ENCODE peak calls at places on chromosomes 11 and 22, in nine cellular contexts. One of them, this sample, is unnamed.

GRCh38 chr11:77003954-77004353 is 30.2 kb upstream of the B3GNT6 start:
- DNase-seq in cardiac muscle cell: no peak
- DNase-seq in GM06990: no peak
- DNase-seq in upper lobe of right lung: no peak
- DNase-seq in lower lobe of right lung: no peak
- DNase-seq in CD8-positive, alpha-beta T cell: no peak
- DNase-seq in epithelial cell of esophagus: peak; percentile 68
- DNase-seq in IMR-90: peak; percentile 5
- DNase-seq in heart right ventricle: no peak
- DNase-seq in this sample: no peak

GRCh38 chr11:107750313-107750712 is 38.5 kb upstream of the SLN start:
- DNase-seq in cardiac muscle cell: no peak
- DNase-seq in GM06990: no peak
- DNase-seq in upper lobe of right lung: no peak
- DNase-seq in lower lobe of right lung: no peak
- DNase-seq in CD8-positive, alpha-beta T cell: no peak
- DNase-seq in epithelial cell of esophagus: no peak
- DNase-seq in IMR-90: no peak
- DNase-seq in heart right ventricle: no peak
- DNase-seq in this sample: no peak

GRCh38 chr11:119029340-119030028 is 1.2 kb downstream of the SLC37A4 start:
- DNase-seq in cardiac muscle cell: no peak
- DNase-seq in GM06990: no peak
- DNase-seq in upper lobe of right lung: no peak
- DNase-seq in lower lobe of right lung: no peak
- DNase-seq in CD8-positive, alpha-beta T cell: no peak
- DNase-seq in epithelial cell of esophagus: no peak
- DNase-seq in IMR-90: no peak
- DNase-seq in heart right ventricle: peak; percentile 21
- DNase-seq in this sample: no peak

GRCh38 chr11:5204787-5205186 is 4.3 kb upstream of the OR51V1 start:
- DNase-seq in cardiac muscle cell: peak; percentile 63
- DNase-seq in GM06990: no peak
- DNase-seq in upper lobe of right lung: no peak
- DNase-seq in lower lobe of right lung: no peak
- DNase-seq in CD8-positive, alpha-beta T cell: no peak
- DNase-seq in epithelial cell of esophagus: peak; percentile 69
- DNase-seq in IMR-90: peak; percentile 90
- DNase-seq in heart right ventricle: no peak
- DNase-seq in this sample: peak; percentile 23

GRCh38 chr11:134045799-134046635 is 22.9 kb upstream of the JAM3 start:
- DNase-seq in cardiac muscle cell: peak; percentile 64
- DNase-seq in GM06990: no peak
- DNase-seq in upper lobe of right lung: peak; percentile 53
- DNase-seq in lower lobe of right lung: no peak
- DNase-seq in CD8-positive, alpha-beta T cell: no peak
- DNase-seq in epithelial cell of esophagus: peak; percentile 34
- DNase-seq in IMR-90: no peak
- DNase-seq in heart right ventricle: no peak
- DNase-seq in this sample: peak; percentile 28

GRCh38 chr11:11988099-11988651 is 20.3 kb downstream of the DKK3 start:
- DNase-seq in cardiac muscle cell: no peak
- DNase-seq in GM06990: no peak
- DNase-seq in upper lobe of right lung: peak; percentile 36
- DNase-seq in lower lobe of right lung: no peak
- DNase-seq in CD8-positive, alpha-beta T cell: no peak
- DNase-seq in epithelial cell of esophagus: peak; percentile 52
- DNase-seq in IMR-90: peak; percentile 87
- DNase-seq in heart right ventricle: no peak
- DNase-seq in this sample: no peak

GRCh38 chr11:68843703-68844312 is 2.1 kb upstream of the CPT1A start:
- DNase-seq in cardiac muscle cell: peak; percentile 87
- DNase-seq in GM06990: peak; percentile 86
- DNase-seq in upper lobe of right lung: peak; percentile 94
- DNase-seq in lower lobe of right lung: peak; percentile 93
- DNase-seq in CD8-positive, alpha-beta T cell: peak; percentile 71
- DNase-seq in epithelial cell of esophagus: peak; percentile 73
- DNase-seq in IMR-90: no peak
- DNase-seq in heart right ventricle: peak; percentile 80
- DNase-seq in this sample: no peak

GRCh38 chr11:86637976-86638375 is 34.4 kb downstream of the ME3 start:
- DNase-seq in cardiac muscle cell: no peak
- DNase-seq in GM06990: no peak
- DNase-seq in upper lobe of right lung: no peak
- DNase-seq in lower lobe of right lung: no peak
- DNase-seq in CD8-positive, alpha-beta T cell: no peak
- DNase-seq in epithelial cell of esophagus: no peak
- DNase-seq in IMR-90: peak; percentile 49
- DNase-seq in heart right ventricle: no peak
- DNase-seq in this sample: no peak

GRCh38 chr11:69958308-69958707 is 119.8 kb upstream of the ANO1 start:
- DNase-seq in cardiac muscle cell: no peak
- DNase-seq in GM06990: no peak
- DNase-seq in upper lobe of right lung: no peak
- DNase-seq in lower lobe of right lung: no peak
- DNase-seq in CD8-positive, alpha-beta T cell: no peak
- DNase-seq in epithelial cell of esophagus: no peak
- DNase-seq in IMR-90: peak; percentile 93
- DNase-seq in heart right ventricle: no peak
- DNase-seq in this sample: peak; percentile 22

GRCh38 chr11:88359529-88359928 is 22.0 kb upstream of the CTSC start:
- DNase-seq in cardiac muscle cell: no peak
- DNase-seq in GM06990: peak; percentile 53
- DNase-seq in upper lobe of right lung: no peak
- DNase-seq in lower lobe of right lung: no peak
- DNase-seq in CD8-positive, alpha-beta T cell: no peak
- DNase-seq in epithelial cell of esophagus: no peak
- DNase-seq in IMR-90: no peak
- DNase-seq in heart right ventricle: no peak
- DNase-seq in this sample: no peak

GRCh38 chr11:859394-860131 is 16.9 kb downstream of the TSPAN4 start:
- DNase-seq in cardiac muscle cell: peak; percentile 61
- DNase-seq in GM06990: no peak
- DNase-seq in upper lobe of right lung: no peak
- DNase-seq in lower lobe of right lung: peak; percentile 74
- DNase-seq in CD8-positive, alpha-beta T cell: no peak
- DNase-seq in epithelial cell of esophagus: peak; percentile 80
- DNase-seq in IMR-90: peak; percentile 85
- DNase-seq in heart right ventricle: peak; percentile 79
- DNase-seq in this sample: no peak

GRCh38 chr11:125167954-125168821 is 3.6 kb downstream of the PKNOX2 start:
- DNase-seq in cardiac muscle cell: no peak
- DNase-seq in GM06990: no peak
- DNase-seq in upper lobe of right lung: no peak
- DNase-seq in lower lobe of right lung: no peak
- DNase-seq in CD8-positive, alpha-beta T cell: no peak
- DNase-seq in epithelial cell of esophagus: no peak
- DNase-seq in IMR-90: peak; percentile 88
- DNase-seq in heart right ventricle: no peak
- DNase-seq in this sample: peak; percentile 16
- H3K4me3 ChIP-seq in cardiac muscle cell: no peak overlapping the region
- H3K4me3 ChIP-seq in GM06990: no peak overlapping the region
- H3K4me3 ChIP-seq in upper lobe of right lung: peak overlapping the region; percentile 67
- H3K4me3 ChIP-seq in lower lobe of right lung: peak overlapping the region; percentile 59
- H3K4me3 ChIP-seq in CD8-positive, alpha-beta T cell: no peak overlapping the region
- H3K4me3 ChIP-seq in epithelial cell of esophagus: no peak overlapping the region
- H3K4me3 ChIP-seq in IMR-90: no peak overlapping the region
- H3K4me3 ChIP-seq in heart right ventricle: no peak overlapping the region
- H3K4me3 ChIP-seq in this sample: peak overlapping the region; percentile 84

GRCh38 chr11:75537740-75538139 is 12.0 kb upstream of the GDPD5 start:
- DNase-seq in cardiac muscle cell: no peak
- DNase-seq in GM06990: no peak
- DNase-seq in upper lobe of right lung: no peak
- DNase-seq in lower lobe of right lung: no peak
- DNase-seq in CD8-positive, alpha-beta T cell: no peak
- DNase-seq in epithelial cell of esophagus: no peak
- DNase-seq in IMR-90: no peak
- DNase-seq in heart right ventricle: no peak
- DNase-seq in this sample: no peak

GRCh38 chr11:75538150-75538942 is 12.6 kb upstream of the GDPD5 start:
- DNase-seq in cardiac muscle cell: no peak
- DNase-seq in GM06990: no peak
- DNase-seq in upper lobe of right lung: no peak
- DNase-seq in lower lobe of right lung: peak; percentile 12
- DNase-seq in CD8-positive, alpha-beta T cell: no peak
- DNase-seq in epithelial cell of esophagus: no peak
- DNase-seq in IMR-90: no peak
- DNase-seq in heart right ventricle: no peak
- DNase-seq in this sample: no peak

GRCh38 chr11:75539459-75540022 is 13.8 kb upstream of the GDPD5 start:
- DNase-seq in cardiac muscle cell: peak; percentile 71
- DNase-seq in GM06990: no peak
- DNase-seq in upper lobe of right lung: no peak
- DNase-seq in lower lobe of right lung: peak; percentile 28
- DNase-seq in CD8-positive, alpha-beta T cell: no peak
- DNase-seq in epithelial cell of esophagus: no peak
- DNase-seq in IMR-90: no peak
- DNase-seq in heart right ventricle: no peak
- DNase-seq in this sample: no peak

GRCh38 chr11:75535039-75535563 is 9.4 kb upstream of the GDPD5 start:
- DNase-seq in cardiac muscle cell: no peak
- DNase-seq in GM06990: no peak
- DNase-seq in upper lobe of right lung: no peak
- DNase-seq in lower lobe of right lung: no peak
- DNase-seq in CD8-positive, alpha-beta T cell: no peak
- DNase-seq in epithelial cell of esophagus: no peak
- DNase-seq in IMR-90: no peak
- DNase-seq in heart right ventricle: no peak
- DNase-seq in this sample: no peak

GRCh38 chr11:75536786-75537629 is 11.3 kb upstream of the GDPD5 start:
- DNase-seq in cardiac muscle cell: no peak
- DNase-seq in GM06990: peak; percentile 80
- DNase-seq in upper lobe of right lung: no peak
- DNase-seq in lower lobe of right lung: no peak
- DNase-seq in CD8-positive, alpha-beta T cell: no peak
- DNase-seq in epithelial cell of esophagus: peak; percentile 84
- DNase-seq in IMR-90: peak; percentile 41
- DNase-seq in heart right ventricle: no peak
- DNase-seq in this sample: no peak
- H3K4me3 ChIP-seq in cardiac muscle cell: no peak overlapping the region
- H3K4me3 ChIP-seq in GM06990: peak overlapping the region; percentile 45
- H3K4me3 ChIP-seq in upper lobe of right lung: no peak overlapping the region
- H3K4me3 ChIP-seq in lower lobe of right lung: no peak overlapping the region
- H3K4me3 ChIP-seq in CD8-positive, alpha-beta T cell: no peak overlapping the region
- H3K4me3 ChIP-seq in epithelial cell of esophagus: no peak overlapping the region
- H3K4me3 ChIP-seq in IMR-90: no peak overlapping the region
- H3K4me3 ChIP-seq in heart right ventricle: no peak overlapping the region
- H3K4me3 ChIP-seq in this sample: no peak overlapping the region

GRCh38 chr11:64344160-64344559 is 4.2 kb downstream of the CCDC88B start:
- DNase-seq in cardiac muscle cell: no peak
- DNase-seq in GM06990: no peak
- DNase-seq in upper lobe of right lung: no peak
- DNase-seq in lower lobe of right lung: no peak
- DNase-seq in CD8-positive, alpha-beta T cell: no peak
- DNase-seq in epithelial cell of esophagus: no peak
- DNase-seq in IMR-90: no peak
- DNase-seq in heart right ventricle: no peak
- DNase-seq in this sample: no peak

GRCh38 chr11:64342869-64343739 is 3.1 kb downstream of the CCDC88B start:
- DNase-seq in cardiac muscle cell: no peak
- DNase-seq in GM06990: no peak
- DNase-seq in upper lobe of right lung: no peak
- DNase-seq in lower lobe of right lung: no peak
- DNase-seq in CD8-positive, alpha-beta T cell: no peak
- DNase-seq in epithelial cell of esophagus: no peak
- DNase-seq in IMR-90: no peak
- DNase-seq in heart right ventricle: no peak
- DNase-seq in this sample: no peak

GRCh38 chr11:64344721-64345120 is 4.7 kb downstream of the CCDC88B start:
- DNase-seq in cardiac muscle cell: no peak
- DNase-seq in GM06990: no peak
- DNase-seq in upper lobe of right lung: no peak
- DNase-seq in lower lobe of right lung: no peak
- DNase-seq in CD8-positive, alpha-beta T cell: no peak
- DNase-seq in epithelial cell of esophagus: no peak
- DNase-seq in IMR-90: no peak
- DNase-seq in heart right ventricle: no peak
- DNase-seq in this sample: no peak

GRCh38 chr11:64341851-64342791 is 2.1 kb downstream of the CCDC88B start:
- DNase-seq in cardiac muscle cell: peak; percentile 91
- DNase-seq in GM06990: peak; percentile 91
- DNase-seq in upper lobe of right lung: peak; percentile 96
- DNase-seq in lower lobe of right lung: peak; percentile 94
- DNase-seq in CD8-positive, alpha-beta T cell: peak; percentile 75
- DNase-seq in epithelial cell of esophagus: peak; percentile 96
- DNase-seq in IMR-90: peak; percentile 81
- DNase-seq in heart right ventricle: peak; percentile 86
- DNase-seq in this sample: peak; percentile 84

GRCh38 chr11:64343740-64344133 is 3.7 kb downstream of the CCDC88B start:
- DNase-seq in cardiac muscle cell: peak; percentile 33
- DNase-seq in GM06990: no peak
- DNase-seq in upper lobe of right lung: no peak
- DNase-seq in lower lobe of right lung: no peak
- DNase-seq in CD8-positive, alpha-beta T cell: no peak
- DNase-seq in epithelial cell of esophagus: peak; percentile 37
- DNase-seq in IMR-90: no peak
- DNase-seq in heart right ventricle: no peak
- DNase-seq in this sample: no peak
- H3K4me3 ChIP-seq in cardiac muscle cell: no peak overlapping the region
- H3K4me3 ChIP-seq in GM06990: no peak overlapping the region
- H3K4me3 ChIP-seq in upper lobe of right lung: no peak overlapping the region
- H3K4me3 ChIP-seq in lower lobe of right lung: no peak overlapping the region
- H3K4me3 ChIP-seq in CD8-positive, alpha-beta T cell: no peak overlapping the region
- H3K4me3 ChIP-seq in epithelial cell of esophagus: no peak overlapping the region
- H3K4me3 ChIP-seq in IMR-90: no peak overlapping the region
- H3K4me3 ChIP-seq in heart right ventricle: no peak overlapping the region
- H3K4me3 ChIP-seq in this sample: no peak overlapping the region

GRCh38 chr22:50302564-50302963 is 4.9 kb downstream of the PLXNB2 start:
- DNase-seq in cardiac muscle cell: peak; percentile 91
- DNase-seq in GM06990: no peak
- DNase-seq in upper lobe of right lung: no peak
- DNase-seq in lower lobe of right lung: no peak
- DNase-seq in CD8-positive, alpha-beta T cell: no peak
- DNase-seq in epithelial cell of esophagus: no peak
- DNase-seq in IMR-90: no peak
- DNase-seq in heart right ventricle: peak; percentile 47
- DNase-seq in this sample: no peak

GRCh38 chr22:50302041-50302541 is 5.4 kb downstream of the PLXNB2 start:
- DNase-seq in cardiac muscle cell: no peak
- DNase-seq in GM06990: no peak
- DNase-seq in upper lobe of right lung: peak; percentile 85
- DNase-seq in lower lobe of right lung: peak; percentile 76
- DNase-seq in CD8-positive, alpha-beta T cell: no peak
- DNase-seq in epithelial cell of esophagus: no peak
- DNase-seq in IMR-90: peak; percentile 17
- DNase-seq in heart right ventricle: no peak
- DNase-seq in this sample: peak; percentile 83

GRCh38 chr22:50303848-50304527 is 3.5 kb downstream of the PLXNB2 start:
- DNase-seq in cardiac muscle cell: peak; percentile 49
- DNase-seq in GM06990: no peak
- DNase-seq in upper lobe of right lung: peak; percentile 87
- DNase-seq in lower lobe of right lung: peak; percentile 81
- DNase-seq in CD8-positive, alpha-beta T cell: no peak
- DNase-seq in epithelial cell of esophagus: peak; percentile 57
- DNase-seq in IMR-90: no peak
- DNase-seq in heart right ventricle: peak; percentile 42
- DNase-seq in this sample: peak; percentile 78

GRCh38 chr22:50304528-50305392 is 2.7 kb downstream of the PLXNB2 start:
- DNase-seq in cardiac muscle cell: no peak
- DNase-seq in GM06990: no peak
- DNase-seq in upper lobe of right lung: peak; percentile 82
- DNase-seq in lower lobe of right lung: peak; percentile 75
- DNase-seq in CD8-positive, alpha-beta T cell: no peak
- DNase-seq in epithelial cell of esophagus: peak; percentile 80
- DNase-seq in IMR-90: no peak
- DNase-seq in heart right ventricle: peak; percentile 46
- DNase-seq in this sample: peak; percentile 95

GRCh38 chr22:50303515-50303847 is 4.0 kb downstream of the PLXNB2 start:
- DNase-seq in cardiac muscle cell: no peak
- DNase-seq in GM06990: no peak
- DNase-seq in upper lobe of right lung: no peak
- DNase-seq in lower lobe of right lung: no peak
- DNase-seq in CD8-positive, alpha-beta T cell: no peak
- DNase-seq in epithelial cell of esophagus: no peak
- DNase-seq in IMR-90: no peak
- DNase-seq in heart right ventricle: no peak
- DNase-seq in this sample: no peak
- H3K4me3 ChIP-seq in cardiac muscle cell: no peak overlapping the region
- H3K4me3 ChIP-seq in GM06990: no peak overlapping the region
- H3K4me3 ChIP-seq in upper lobe of right lung: peak overlapping the region; percentile 85
- H3K4me3 ChIP-seq in lower lobe of right lung: peak overlapping the region; percentile 87
- H3K4me3 ChIP-seq in CD8-positive, alpha-beta T cell: no peak overlapping the region
- H3K4me3 ChIP-seq in epithelial cell of esophagus: peak overlapping the region; percentile 29
- H3K4me3 ChIP-seq in IMR-90: no peak overlapping the region
- H3K4me3 ChIP-seq in heart right ventricle: peak overlapping the region; percentile 15
- H3K4me3 ChIP-seq in this sample: no peak overlapping the region